ENCODE peak calls at places on chromosomes 2 and 18, in six cellular contexts. U, K, N, E, V and Z are unnamed samples.

GRCh38 chr18:23542471-23542870 is 39.2 kb downstream of the RMC1 start:
- DNase-seq in K (no peak), N (no peak), E (no peak), U (no peak), V (no peak), Z (no peak)

GRCh38 chr18:9596843-9597242 is 17.5 kb downstream of the PPP4R1 start:
- DNase-seq in V (no peak), K (no peak), N (no peak), U (no peak), E (no peak), Z (no peak)

GRCh38 chr2:8872821-8873432 is 35.5 kb upstream of the KIDINS220 start:
- DNase-seq in K (no peak), E (no peak), U (no peak), N (peak; percentile 30), V (no peak), Z (no peak)

GRCh38 chr2:190718652-190719526 is 70.0 kb downstream of the NAB1 start:
- DNase-seq in N (peak; percentile 16), V (peak; percentile 77), U (peak; percentile 71), K (peak; percentile 45), E (no peak), Z (no peak)

GRCh38 chr2:181573140-181573736 is 83.7 kb downstream of the CERKL start:
- DNase-seq in V (no peak), K (no peak), E (no peak), U (no peak), N (peak; percentile 9), Z (no peak)

GRCh38 chr2:9517118-9517782 is 38.4 kb downstream of the ADAM17 start:
- DNase-seq in K (no peak), N (no peak), U (no peak), E (no peak), V (no peak), Z (no peak)

GRCh38 chr2:185979546-185980071 is 241.0 kb downstream of the FSIP2 start:
- DNase-seq in K (no peak), E (no peak), U (no peak), N (no peak), V (peak; percentile 38), Z (no peak)

GRCh38 chr2:208369091-208369490 is 37.5 kb upstream of the PTH2R start:
- DNase-seq in U (no peak), K (no peak), V (no peak), E (no peak), N (peak; percentile 32), Z (no peak)

GRCh38 chr18:45526120-45526841 is 89.0 kb upstream of the SLC14A2 start:
- DNase-seq in N (no peak), K (no peak), E (no peak), U (no peak), V (no peak), Z (no peak)

GRCh38 chr2:95012881-95013550 is 12.5 kb upstream of the MAL start:
- DNase-seq in K (no peak), N (no peak), E (no peak), V (no peak), U (no peak), Z (no peak)

GRCh38 chr2:230068658-230069080 is at the start of gene SLC16A14:
- DNase-seq in V (no peak), U (no peak), N (peak; percentile 28), K (no peak), E (no peak), Z (no peak)

GRCh38 chr2:69162121-69162520 is 149.1 kb downstream of the ANTXR1 start:
- DNase-seq in U (no peak), V (no peak), K (no peak), E (no peak), N (no peak), Z (no peak)

GRCh38 chr2:54949431-54949830 is 100.8 kb downstream of the RTN4 start:
- DNase-seq in E (no peak), K (no peak), V (no peak), N (peak; percentile 59), U (no peak), Z (no peak)

GRCh38 chr2:42614838-42615237 is 46.4 kb downstream of the MTA3 start:
- DNase-seq in U (no peak), N (no peak), E (no peak), V (no peak), K (no peak), Z (no peak)